ENCODE peak calls at places on chromosomes 1 and 21, in nine cellular contexts. One of them, this sample, is unnamed.

GRCh38 chr1:94773931-94774422 is 46.2 kb upstream of the SLC44A3 start:
- DNase-seq in esophagus squamous epithelium: no peak
- DNase-seq in sigmoid colon: no peak
- DNase-seq in IMR-90: peak; percentile 85
- DNase-seq in lower leg skin: no peak
- DNase-seq in HCT116: peak; percentile 32
- DNase-seq in NB4: no peak
- DNase-seq in heart left ventricle: no peak
- DNase-seq in Peyer's patch: no peak
- DNase-seq in this sample: no peak

GRCh38 chr1:231177226-231177625 is 15.4 kb downstream of the TRIM67 start:
- DNase-seq in esophagus squamous epithelium: no peak
- DNase-seq in sigmoid colon: no peak
- DNase-seq in IMR-90: no peak
- DNase-seq in lower leg skin: no peak
- DNase-seq in HCT116: no peak
- DNase-seq in NB4: no peak
- DNase-seq in heart left ventricle: no peak
- DNase-seq in Peyer's patch: no peak
- DNase-seq in this sample: no peak

GRCh38 chr1:54437783-54438182 is 31.6 kb upstream of the SSBP3 start:
- DNase-seq in esophagus squamous epithelium: no peak
- DNase-seq in sigmoid colon: no peak
- DNase-seq in IMR-90: no peak
- DNase-seq in lower leg skin: no peak
- DNase-seq in HCT116: no peak
- DNase-seq in NB4: no peak
- DNase-seq in heart left ventricle: no peak
- DNase-seq in Peyer's patch: no peak
- DNase-seq in this sample: no peak

GRCh38 chr1:231934797-231935196 is 308.2 kb downstream of the DISC1 start:
- DNase-seq in esophagus squamous epithelium: no peak
- DNase-seq in sigmoid colon: no peak
- DNase-seq in IMR-90: peak; percentile 64
- DNase-seq in lower leg skin: no peak
- DNase-seq in HCT116: no peak
- DNase-seq in NB4: no peak
- DNase-seq in heart left ventricle: no peak
- DNase-seq in Peyer's patch: no peak
- DNase-seq in this sample: peak; percentile 41

GRCh38 chr1:209870151-209870831 is 42.5 kb downstream of the UTP25 start:
- DNase-seq in esophagus squamous epithelium: no peak
- DNase-seq in sigmoid colon: no peak
- DNase-seq in IMR-90: peak; percentile 13
- DNase-seq in lower leg skin: no peak
- DNase-seq in HCT116: no peak
- DNase-seq in NB4: no peak
- DNase-seq in heart left ventricle: no peak
- DNase-seq in Peyer's patch: no peak
- DNase-seq in this sample: no peak

GRCh38 chr1:111197598-111198289 is 2.7 kb downstream of the DENND2D start:
- DNase-seq in esophagus squamous epithelium: no peak
- DNase-seq in sigmoid colon: no peak
- DNase-seq in IMR-90: peak; percentile 4
- DNase-seq in lower leg skin: no peak
- DNase-seq in HCT116: no peak
- DNase-seq in NB4: peak; percentile 73
- DNase-seq in heart left ventricle: no peak
- DNase-seq in Peyer's patch: no peak
- DNase-seq in this sample: no peak

GRCh38 chr1:232904566-232904965 is 45.8 kb upstream of the NTPCR start:
- DNase-seq in esophagus squamous epithelium: no peak
- DNase-seq in sigmoid colon: no peak
- DNase-seq in IMR-90: peak; percentile 89
- DNase-seq in lower leg skin: no peak
- DNase-seq in HCT116: no peak
- DNase-seq in NB4: peak; percentile 65
- DNase-seq in heart left ventricle: no peak
- DNase-seq in Peyer's patch: no peak
- DNase-seq in this sample: no peak

GRCh38 chr1:68207129-68207689 is 25.1 kb downstream of the WLS start:
- DNase-seq in esophagus squamous epithelium: no peak
- DNase-seq in sigmoid colon: no peak
- DNase-seq in IMR-90: peak; percentile 64
- DNase-seq in lower leg skin: no peak
- DNase-seq in HCT116: no peak
- DNase-seq in NB4: no peak
- DNase-seq in heart left ventricle: no peak
- DNase-seq in Peyer's patch: no peak
- DNase-seq in this sample: no peak

GRCh38 chr1:229848762-229849677 is 218.0 kb upstream of the GALNT2 start:
- DNase-seq in esophagus squamous epithelium: no peak
- DNase-seq in sigmoid colon: no peak
- DNase-seq in IMR-90: peak; percentile 26
- DNase-seq in lower leg skin: no peak
- DNase-seq in HCT116: peak; percentile 39
- DNase-seq in NB4: peak; percentile 44
- DNase-seq in heart left ventricle: no peak
- DNase-seq in Peyer's patch: no peak
- DNase-seq in this sample: no peak

GRCh38 chr1:29346573-29346972 is 110.3 kb downstream of the PTPRU start:
- DNase-seq in esophagus squamous epithelium: no peak
- DNase-seq in sigmoid colon: peak; percentile 53
- DNase-seq in IMR-90: no peak
- DNase-seq in lower leg skin: no peak
- DNase-seq in HCT116: no peak
- DNase-seq in NB4: no peak
- DNase-seq in heart left ventricle: no peak
- DNase-seq in Peyer's patch: no peak
- DNase-seq in this sample: no peak

GRCh38 chr1:17844146-17844826 is 89.2 kb downstream of the ACTL8 start:
- DNase-seq in esophagus squamous epithelium: no peak
- DNase-seq in sigmoid colon: no peak
- DNase-seq in IMR-90: no peak
- DNase-seq in lower leg skin: no peak
- DNase-seq in HCT116: no peak
- DNase-seq in NB4: no peak
- DNase-seq in heart left ventricle: no peak
- DNase-seq in Peyer's patch: no peak
- DNase-seq in this sample: no peak
- TF ChIP-seq CTCF in esophagus squamous epithelium: no peak
- TF ChIP-seq CTCF in sigmoid colon: no peak
- TF ChIP-seq CTCF in IMR-90: no peak
- TF ChIP-seq CTCF in lower leg skin: no peak
- TF ChIP-seq CTCF in HCT116: no peak
- TF ChIP-seq CTCF in NB4: no peak
- TF ChIP-seq CTCF in heart left ventricle: no peak
- TF ChIP-seq CTCF in Peyer's patch: no peak
- TF ChIP-seq CTCF in this sample: no peak

GRCh38 chr1:38538834-38539233 is 320.7 kb downstream of the RRAGC start:
- DNase-seq in esophagus squamous epithelium: no peak
- DNase-seq in sigmoid colon: no peak
- DNase-seq in IMR-90: no peak
- DNase-seq in lower leg skin: no peak
- DNase-seq in HCT116: no peak
- DNase-seq in NB4: no peak
- DNase-seq in heart left ventricle: no peak
- DNase-seq in Peyer's patch: no peak
- DNase-seq in this sample: no peak
- TF ChIP-seq POLR2A in esophagus squamous epithelium: no peak
- TF ChIP-seq POLR2A in sigmoid colon: no peak
- TF ChIP-seq POLR2A in IMR-90: no peak
- TF ChIP-seq POLR2A in lower leg skin: no peak
- TF ChIP-seq POLR2A in HCT116: no peak
- TF ChIP-seq POLR2A in NB4: no peak
- TF ChIP-seq POLR2A in heart left ventricle: no peak
- TF ChIP-seq POLR2A in Peyer's patch: no peak
- TF ChIP-seq POLR2A in this sample: no peak

DNA sequence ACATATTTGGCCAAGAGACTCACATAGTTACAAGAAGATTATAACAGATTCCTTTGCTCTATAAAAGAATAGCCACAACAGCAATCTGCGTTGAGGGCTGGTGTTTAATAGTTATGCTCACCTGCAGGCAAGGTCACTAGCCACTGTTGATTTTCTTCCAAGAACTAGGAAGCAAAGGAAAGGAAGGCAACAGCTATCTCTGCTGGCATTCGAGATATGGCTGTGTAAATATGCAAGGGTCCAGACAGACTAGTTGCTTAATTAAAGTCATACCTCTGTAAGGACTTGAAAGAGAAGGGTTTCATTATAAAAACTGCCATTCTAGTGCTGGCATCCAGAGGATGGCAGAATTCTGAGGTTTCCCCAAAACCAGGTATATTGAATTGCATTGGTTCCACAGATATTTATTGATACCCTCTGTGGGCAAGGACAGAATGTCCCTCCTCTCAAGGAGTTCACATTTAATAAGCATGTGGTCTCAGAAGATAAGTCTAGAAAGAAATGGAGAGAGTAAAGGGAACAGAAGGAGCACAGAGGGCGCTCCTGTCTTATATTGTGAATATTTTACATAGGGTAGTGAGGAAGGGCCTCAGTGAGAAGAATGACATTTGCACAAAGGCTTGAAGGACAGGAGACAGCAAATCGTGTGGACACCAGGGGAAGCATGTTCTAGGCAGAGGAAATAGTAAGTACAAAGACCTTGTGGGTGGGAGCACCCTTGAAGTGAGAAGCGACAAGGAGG is 23.6 kb upstream of the PLEKHA6 start:
- DNase-seq in esophagus squamous epithelium: no peak
- DNase-seq in sigmoid colon: no peak
- DNase-seq in IMR-90: no peak
- DNase-seq in lower leg skin: no peak
- DNase-seq in HCT116: no peak
- DNase-seq in NB4: peak; percentile 19
- DNase-seq in heart left ventricle: no peak
- DNase-seq in Peyer's patch: no peak
- DNase-seq in this sample: no peak
- TF ChIP-seq CTCF in esophagus squamous epithelium: no peak
- TF ChIP-seq CTCF in sigmoid colon: no peak
- TF ChIP-seq CTCF in IMR-90: no peak
- TF ChIP-seq CTCF in lower leg skin: no peak
- TF ChIP-seq CTCF in HCT116: no peak
- TF ChIP-seq CTCF in NB4: no peak
- TF ChIP-seq CTCF in heart left ventricle: no peak
- TF ChIP-seq CTCF in Peyer's patch: no peak
- TF ChIP-seq CTCF in this sample: no peak

GRCh38 chr21:42012763-42013329 is 2.7 kb upstream of the ZBTB21 start:
- DNase-seq in esophagus squamous epithelium: no peak
- DNase-seq in sigmoid colon: no peak
- DNase-seq in IMR-90: no peak
- DNase-seq in lower leg skin: no peak
- DNase-seq in HCT116: no peak
- DNase-seq in NB4: no peak
- DNase-seq in heart left ventricle: peak; percentile 6
- DNase-seq in Peyer's patch: no peak
- DNase-seq in this sample: no peak

GRCh38 chr21:42013901-42014300 is 3.7 kb upstream of the ZBTB21 start:
- DNase-seq in esophagus squamous epithelium: no peak
- DNase-seq in sigmoid colon: no peak
- DNase-seq in IMR-90: no peak
- DNase-seq in lower leg skin: no peak
- DNase-seq in HCT116: no peak
- DNase-seq in NB4: no peak
- DNase-seq in heart left ventricle: peak; percentile 4
- DNase-seq in Peyer's patch: no peak
- DNase-seq in this sample: no peak

GRCh38 chr21:42013338-42013737 is 3.2 kb upstream of the ZBTB21 start:
- DNase-seq in esophagus squamous epithelium: no peak
- DNase-seq in sigmoid colon: no peak
- DNase-seq in IMR-90: no peak
- DNase-seq in lower leg skin: no peak
- DNase-seq in HCT116: no peak
- DNase-seq in NB4: no peak
- DNase-seq in heart left ventricle: no peak
- DNase-seq in Peyer's patch: no peak
- DNase-seq in this sample: no peak

GRCh38 chr21:42010507-42011493 is 640 bp upstream of the ZBTB21 start:
- DNase-seq in esophagus squamous epithelium: no peak
- DNase-seq in sigmoid colon: no peak
- DNase-seq in IMR-90: no peak
- DNase-seq in lower leg skin: no peak
- DNase-seq in HCT116: no peak
- DNase-seq in NB4: peak; percentile 55
- DNase-seq in heart left ventricle: peak; percentile 38
- DNase-seq in Peyer's patch: no peak
- DNase-seq in this sample: peak; percentile 43

DNA sequence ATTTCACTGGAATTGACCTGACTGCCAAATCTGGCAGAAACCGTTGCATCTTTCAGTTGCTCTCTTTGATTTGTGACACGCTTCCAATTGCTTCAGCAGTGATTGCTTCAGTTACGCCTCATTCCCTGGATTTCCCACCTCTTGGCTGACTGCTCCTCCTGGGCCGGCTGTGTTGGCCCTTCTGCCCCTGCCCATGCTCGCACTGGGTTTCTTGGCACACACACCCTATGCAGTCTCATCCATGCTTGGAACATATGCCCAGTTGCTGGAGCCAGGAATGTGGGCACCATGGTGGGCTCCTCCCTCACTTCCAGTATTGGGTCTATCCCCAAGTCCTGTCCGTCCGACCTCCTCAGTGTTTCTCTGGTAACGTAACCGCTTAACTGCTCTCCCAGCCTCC is 2.2 kb upstream of the ZBTB21 start:
- DNase-seq in esophagus squamous epithelium: no peak
- DNase-seq in sigmoid colon: no peak
- DNase-seq in IMR-90: no peak
- DNase-seq in lower leg skin: no peak
- DNase-seq in HCT116: no peak
- DNase-seq in NB4: no peak
- DNase-seq in heart left ventricle: peak; percentile 9
- DNase-seq in Peyer's patch: no peak
- DNase-seq in this sample: no peak
- TF ChIP-seq POLR2A in esophagus squamous epithelium: no peak
- TF ChIP-seq POLR2A in sigmoid colon: no peak
- TF ChIP-seq POLR2A in IMR-90: peak; percentile 12
- TF ChIP-seq POLR2A in lower leg skin: no peak
- TF ChIP-seq POLR2A in HCT116: no peak
- TF ChIP-seq POLR2A in NB4: no peak
- TF ChIP-seq POLR2A in heart left ventricle: no peak
- TF ChIP-seq POLR2A in Peyer's patch: no peak
- TF ChIP-seq POLR2A in this sample: no peak

GRCh38 chr1:33790577-33790976 is 73.3 kb upstream of the HMGB4 start:
- DNase-seq in esophagus squamous epithelium: no peak
- DNase-seq in sigmoid colon: no peak
- DNase-seq in IMR-90: no peak
- DNase-seq in lower leg skin: no peak
- DNase-seq in HCT116: no peak
- DNase-seq in NB4: no peak
- DNase-seq in heart left ventricle: no peak
- DNase-seq in Peyer's patch: no peak
- DNase-seq in this sample: no peak
- TF ChIP-seq CTCF in esophagus squamous epithelium: no peak
- TF ChIP-seq CTCF in sigmoid colon: no peak
- TF ChIP-seq CTCF in IMR-90: no peak
- TF ChIP-seq CTCF in lower leg skin: no peak
- TF ChIP-seq CTCF in HCT116: no peak
- TF ChIP-seq CTCF in NB4: no peak
- TF ChIP-seq CTCF in heart left ventricle: no peak
- TF ChIP-seq CTCF in Peyer's patch: no peak
- TF ChIP-seq CTCF in this sample: no peak

GRCh38 chr21:45525153-45525909 is 16.9 kb downstream of the SLC19A1 start:
- DNase-seq in esophagus squamous epithelium: no peak
- DNase-seq in sigmoid colon: peak; percentile 63
- DNase-seq in IMR-90: no peak
- DNase-seq in lower leg skin: peak; percentile 81
- DNase-seq in HCT116: no peak
- DNase-seq in NB4: no peak
- DNase-seq in heart left ventricle: no peak
- DNase-seq in Peyer's patch: peak; percentile 83
- DNase-seq in this sample: no peak
- TF ChIP-seq POLR2A in esophagus squamous epithelium: no peak
- TF ChIP-seq POLR2A in sigmoid colon: no peak
- TF ChIP-seq POLR2A in IMR-90: no peak
- TF ChIP-seq POLR2A in lower leg skin: no peak
- TF ChIP-seq POLR2A in HCT116: no peak
- TF ChIP-seq POLR2A in NB4: no peak
- TF ChIP-seq POLR2A in heart left ventricle: no peak
- TF ChIP-seq POLR2A in Peyer's patch: peak; percentile 35
- TF ChIP-seq POLR2A in this sample: no peak

This sample was measured in prostate gland.